ENCODE peak calls at places on chromosomes 5 and 9, in eight cellular contexts. One of them, this sample, is unnamed.

GRCh38 chr5:108727154-108727638 is 20.5 kb upstream of the FER start:
- DNase-seq in kidney: no peak
- DNase-seq in AG10803: peak; percentile 54
- DNase-seq in left ventricle myocardium inferior: no peak
- DNase-seq in fibroblast of lung: peak; percentile 69
- DNase-seq in lower lobe of right lung: peak; percentile 55
- DNase-seq in suprapubic skin: peak; percentile 70
- DNase-seq in bronchial epithelial cell: peak; percentile 35
- DNase-seq in this sample: no peak

GRCh38 chr5:133967715-133968056 is 739 bp downstream of the C5orf15 start:
- DNase-seq in kidney: no peak
- DNase-seq in AG10803: peak; percentile 35
- DNase-seq in left ventricle myocardium inferior: no peak
- DNase-seq in fibroblast of lung: peak; percentile 42
- DNase-seq in lower lobe of right lung: no peak
- DNase-seq in suprapubic skin: no peak
- DNase-seq in bronchial epithelial cell: peak; percentile 15
- DNase-seq in this sample: no peak

GRCh38 chr9:97562542-97562941 is 61.1 kb downstream of the TMOD1 start:
- DNase-seq in kidney: no peak
- DNase-seq in AG10803: no peak
- DNase-seq in left ventricle myocardium inferior: no peak
- DNase-seq in fibroblast of lung: no peak
- DNase-seq in lower lobe of right lung: no peak
- DNase-seq in suprapubic skin: no peak
- DNase-seq in bronchial epithelial cell: no peak
- DNase-seq in this sample: no peak

GRCh38 chr5:158858011-158858410 is 241.7 kb downstream of the EBF1 start:
- DNase-seq in kidney: no peak
- DNase-seq in AG10803: no peak
- DNase-seq in left ventricle myocardium inferior: no peak
- DNase-seq in fibroblast of lung: no peak
- DNase-seq in lower lobe of right lung: no peak
- DNase-seq in suprapubic skin: no peak
- DNase-seq in bronchial epithelial cell: no peak
- DNase-seq in this sample: no peak

GRCh38 chr5:55570026-55570425 is 35.3 kb upstream of the PLPP1 start:
- DNase-seq in kidney: no peak
- DNase-seq in AG10803: peak; percentile 87
- DNase-seq in left ventricle myocardium inferior: no peak
- DNase-seq in fibroblast of lung: no peak
- DNase-seq in lower lobe of right lung: no peak
- DNase-seq in suprapubic skin: no peak
- DNase-seq in bronchial epithelial cell: no peak
- DNase-seq in this sample: no peak

GRCh38 chr5:172144291-172144815 is 43.7 kb downstream of the STK10 start:
- DNase-seq in kidney: no peak
- DNase-seq in AG10803: peak; percentile 21
- DNase-seq in left ventricle myocardium inferior: peak; percentile 62
- DNase-seq in fibroblast of lung: no peak
- DNase-seq in lower lobe of right lung: no peak
- DNase-seq in suprapubic skin: no peak
- DNase-seq in bronchial epithelial cell: no peak
- DNase-seq in this sample: no peak

GRCh38 chr9:134496413-134497282 is 145.0 kb upstream of the COL5A1 start:
- DNase-seq in kidney: peak; percentile 65
- DNase-seq in AG10803: peak; percentile 94
- DNase-seq in left ventricle myocardium inferior: no peak
- DNase-seq in fibroblast of lung: peak; percentile 65
- DNase-seq in lower lobe of right lung: no peak
- DNase-seq in suprapubic skin: peak; percentile 70
- DNase-seq in bronchial epithelial cell: no peak
- DNase-seq in this sample: no peak

GRCh38 chr5:141879941-141880738 is 1.9 kb upstream of the PCDH1 start:
- DNase-seq in kidney: peak; percentile 51
- DNase-seq in AG10803: no peak
- DNase-seq in left ventricle myocardium inferior: no peak
- DNase-seq in fibroblast of lung: no peak
- DNase-seq in lower lobe of right lung: no peak
- DNase-seq in suprapubic skin: no peak
- DNase-seq in bronchial epithelial cell: no peak
- DNase-seq in this sample: no peak

GRCh38 chr5:106489004-106489403 is 1181.7 kb downstream of the EFNA5 start:
- DNase-seq in kidney: no peak
- DNase-seq in AG10803: no peak
- DNase-seq in left ventricle myocardium inferior: no peak
- DNase-seq in fibroblast of lung: no peak
- DNase-seq in lower lobe of right lung: no peak
- DNase-seq in suprapubic skin: no peak
- DNase-seq in bronchial epithelial cell: no peak
- DNase-seq in this sample: no peak

GRCh38 chr5:61614606-61615005 is 282.5 kb downstream of the ZSWIM6 start:
- DNase-seq in kidney: no peak
- DNase-seq in AG10803: no peak
- DNase-seq in left ventricle myocardium inferior: no peak
- DNase-seq in fibroblast of lung: no peak
- DNase-seq in lower lobe of right lung: no peak
- DNase-seq in suprapubic skin: no peak
- DNase-seq in bronchial epithelial cell: no peak
- DNase-seq in this sample: no peak

GRCh38 chr9:71725590-71726338 is 42.5 kb downstream of the CEMIP2 start:
- DNase-seq in kidney: no peak
- DNase-seq in AG10803: peak; percentile 49
- DNase-seq in left ventricle myocardium inferior: no peak
- DNase-seq in fibroblast of lung: peak; percentile 40
- DNase-seq in lower lobe of right lung: no peak
- DNase-seq in suprapubic skin: no peak
- DNase-seq in bronchial epithelial cell: peak; percentile 99
- DNase-seq in this sample: no peak

GRCh38 chr5:57858905-57859304 is 376.3 kb upstream of the ACTBL2 start:
- DNase-seq in kidney: no peak
- DNase-seq in AG10803: no peak
- DNase-seq in left ventricle myocardium inferior: no peak
- DNase-seq in fibroblast of lung: peak; percentile 72
- DNase-seq in lower lobe of right lung: no peak
- DNase-seq in suprapubic skin: no peak
- DNase-seq in bronchial epithelial cell: no peak
- DNase-seq in this sample: peak; percentile 69

GRCh38 chr5:84287964-84288363 is 96.7 kb downstream of the EDIL3 start:
- DNase-seq in kidney: no peak
- DNase-seq in AG10803: peak; percentile 65
- DNase-seq in left ventricle myocardium inferior: no peak
- DNase-seq in fibroblast of lung: peak; percentile 80
- DNase-seq in lower lobe of right lung: no peak
- DNase-seq in suprapubic skin: no peak
- DNase-seq in bronchial epithelial cell: peak; percentile 97
- DNase-seq in this sample: peak; percentile 83

GRCh38 chr5:141848771-141849370 is 29.3 kb downstream of the PCDH1 start:
- DNase-seq in kidney: peak; percentile 93
- DNase-seq in AG10803: peak; percentile 28
- DNase-seq in left ventricle myocardium inferior: peak; percentile 60
- DNase-seq in fibroblast of lung: peak; percentile 40
- DNase-seq in lower lobe of right lung: peak; percentile 76
- DNase-seq in suprapubic skin: no peak
- DNase-seq in bronchial epithelial cell: peak; percentile 97
- DNase-seq in this sample: no peak

DNA sequence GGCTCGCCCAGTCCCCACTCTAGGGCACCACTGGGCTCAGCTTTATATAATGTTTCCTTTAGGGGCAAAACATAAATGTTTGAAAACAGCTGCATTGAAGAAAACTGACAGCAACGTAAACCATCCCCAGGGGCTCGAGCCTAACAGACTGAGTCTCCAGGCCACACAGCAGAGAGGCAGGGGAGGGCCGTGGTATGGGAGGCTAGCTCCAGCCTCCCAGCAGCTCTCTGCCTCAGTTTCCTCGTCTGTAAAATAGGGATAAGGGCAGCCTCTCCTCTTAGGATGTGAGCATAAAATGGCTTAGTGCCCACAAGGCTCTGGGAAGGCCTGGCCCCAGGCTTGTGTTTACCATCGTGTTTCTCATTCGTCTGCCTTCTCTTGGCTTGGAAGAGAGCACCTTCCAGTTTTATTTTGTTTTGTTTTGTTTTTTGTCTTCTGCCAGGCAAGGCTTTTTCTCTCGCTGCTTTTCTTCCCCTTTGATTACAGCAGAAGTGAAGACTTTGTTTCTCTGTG is 2.7 kb downstream of the ANKRD33B start:
- DNase-seq in kidney: no peak
- DNase-seq in AG10803: no peak
- DNase-seq in left ventricle myocardium inferior: no peak
- DNase-seq in fibroblast of lung: no peak
- DNase-seq in lower lobe of right lung: no peak
- DNase-seq in suprapubic skin: no peak
- DNase-seq in bronchial epithelial cell: no peak
- DNase-seq in this sample: no peak
- H3K4me3 ChIP-seq in kidney: peak overlapping the region; percentile 72
- H3K4me3 ChIP-seq in AG10803: peak overlapping the region; percentile 93
- H3K4me3 ChIP-seq in left ventricle myocardium inferior: peak overlapping the region; percentile 92
- H3K4me3 ChIP-seq in fibroblast of lung: no peak overlapping the region
- H3K4me3 ChIP-seq in lower lobe of right lung: peak overlapping the region; percentile 67
- H3K4me3 ChIP-seq in suprapubic skin: peak overlapping the region; percentile 81
- H3K4me3 ChIP-seq in bronchial epithelial cell: no peak overlapping the region
- H3K4me3 ChIP-seq in this sample: no peak overlapping the region

GRCh38 chr5:98773214-98773463 is 324 bp upstream of the RGMB start:
- DNase-seq in kidney: no peak
- DNase-seq in AG10803: no peak
- DNase-seq in left ventricle myocardium inferior: no peak
- DNase-seq in fibroblast of lung: no peak
- DNase-seq in lower lobe of right lung: no peak
- DNase-seq in suprapubic skin: no peak
- DNase-seq in bronchial epithelial cell: no peak
- DNase-seq in this sample: no peak

GRCh38 chr5:98775246-98775961 is 1.9 kb downstream of the RGMB start:
- DNase-seq in kidney: no peak
- DNase-seq in AG10803: no peak
- DNase-seq in left ventricle myocardium inferior: no peak
- DNase-seq in fibroblast of lung: no peak
- DNase-seq in lower lobe of right lung: no peak
- DNase-seq in suprapubic skin: no peak
- DNase-seq in bronchial epithelial cell: no peak
- DNase-seq in this sample: no peak

GRCh38 chr5:98775962-98776687 is 2.7 kb downstream of the RGMB start:
- DNase-seq in kidney: no peak
- DNase-seq in AG10803: peak; percentile 89
- DNase-seq in left ventricle myocardium inferior: no peak
- DNase-seq in fibroblast of lung: peak; percentile 84
- DNase-seq in lower lobe of right lung: no peak
- DNase-seq in suprapubic skin: no peak
- DNase-seq in bronchial epithelial cell: peak; percentile 74
- DNase-seq in this sample: peak; percentile 83

GRCh38 chr5:98773464-98774191 is at the start of gene RGMB:
- DNase-seq in kidney: peak; percentile 99
- DNase-seq in AG10803: peak; percentile 100
- DNase-seq in left ventricle myocardium inferior: peak; percentile 98
- DNase-seq in fibroblast of lung: peak; percentile 99
- DNase-seq in lower lobe of right lung: peak; percentile 97
- DNase-seq in suprapubic skin: peak; percentile 99
- DNase-seq in bronchial epithelial cell: peak; percentile 96
- DNase-seq in this sample: peak; percentile 100

GRCh38 chr5:98774192-98775046 is 956 bp downstream of the RGMB start:
- DNase-seq in kidney: peak; percentile 87
- DNase-seq in AG10803: peak; percentile 52
- DNase-seq in left ventricle myocardium inferior: peak; percentile 52
- DNase-seq in fibroblast of lung: peak; percentile 79
- DNase-seq in lower lobe of right lung: peak; percentile 81
- DNase-seq in suprapubic skin: peak; percentile 76
- DNase-seq in bronchial epithelial cell: peak; percentile 39
- DNase-seq in this sample: peak; percentile 49
- H3K4me3 ChIP-seq in kidney: peak overlapping the region; percentile 77
- H3K4me3 ChIP-seq in AG10803: peak overlapping the region; percentile 81
- H3K4me3 ChIP-seq in left ventricle myocardium inferior: peak overlapping the region; percentile 91
- H3K4me3 ChIP-seq in fibroblast of lung: peak overlapping the region; percentile 47
- H3K4me3 ChIP-seq in lower lobe of right lung: peak overlapping the region; percentile 92
- H3K4me3 ChIP-seq in suprapubic skin: peak overlapping the region; percentile 98
- H3K4me3 ChIP-seq in bronchial epithelial cell: peak overlapping the region; percentile 78
- H3K4me3 ChIP-seq in this sample: peak overlapping the region; percentile 83

DNA sequence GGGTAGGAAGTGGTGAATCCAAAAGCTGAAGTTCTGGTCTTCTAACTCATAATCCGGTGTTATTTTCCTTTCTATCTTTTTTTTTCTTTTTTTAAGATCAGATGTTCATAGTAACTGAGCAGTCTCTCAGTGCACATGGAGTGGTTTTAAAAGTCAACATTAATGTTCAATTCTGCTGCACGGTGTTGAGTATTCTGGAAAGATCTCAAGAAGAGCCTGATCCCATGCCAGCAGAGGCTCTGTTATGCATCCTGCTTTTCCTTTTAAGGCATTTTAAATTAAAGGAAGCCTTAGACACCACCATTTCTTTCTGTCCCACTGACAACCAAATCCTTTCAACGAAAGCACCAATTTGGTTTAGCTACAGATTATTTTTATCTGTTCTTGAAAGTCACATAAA is 33.4 kb downstream of the SEMA5A start:
- DNase-seq in kidney: no peak
- DNase-seq in AG10803: peak; percentile 37
- DNase-seq in left ventricle myocardium inferior: no peak
- DNase-seq in fibroblast of lung: peak; percentile 63
- DNase-seq in lower lobe of right lung: no peak
- DNase-seq in suprapubic skin: no peak
- DNase-seq in bronchial epithelial cell: no peak
- DNase-seq in this sample: no peak
- H3K4me3 ChIP-seq in kidney: no peak overlapping the region
- H3K4me3 ChIP-seq in AG10803: no peak overlapping the region
- H3K4me3 ChIP-seq in left ventricle myocardium inferior: no peak overlapping the region
- H3K4me3 ChIP-seq in fibroblast of lung: no peak overlapping the region
- H3K4me3 ChIP-seq in lower lobe of right lung: no peak overlapping the region
- H3K4me3 ChIP-seq in suprapubic skin: no peak overlapping the region
- H3K4me3 ChIP-seq in bronchial epithelial cell: no peak overlapping the region
- H3K4me3 ChIP-seq in this sample: no peak overlapping the region

DNA sequence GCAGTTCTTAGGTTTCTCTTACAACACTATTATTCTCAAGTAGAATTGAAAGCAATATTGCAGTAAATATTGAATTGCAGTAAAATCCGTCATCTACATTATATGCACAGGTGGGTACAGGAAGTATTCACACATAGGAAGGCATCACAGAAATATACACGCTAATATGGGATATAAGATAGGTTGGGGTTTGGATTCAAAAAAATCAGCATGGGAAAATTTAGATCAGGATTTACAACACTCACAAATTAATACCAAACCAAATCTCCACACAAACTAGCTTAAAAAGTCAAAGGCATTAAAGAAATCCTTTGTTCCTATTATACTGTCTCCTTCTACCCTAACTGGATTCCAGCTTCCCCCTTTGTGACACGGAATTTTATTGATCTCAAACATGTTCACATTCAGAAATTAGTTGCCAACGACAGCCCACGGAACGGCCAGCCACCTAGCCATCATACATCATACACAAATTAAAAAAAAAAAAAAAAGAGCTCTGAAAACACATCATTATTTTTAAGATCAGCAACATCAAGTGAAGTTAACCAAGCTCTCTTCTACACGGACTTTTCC is 2.2 kb downstream of the NR6A1 start:
- DNase-seq in kidney: no peak
- DNase-seq in AG10803: no peak
- DNase-seq in left ventricle myocardium inferior: no peak
- DNase-seq in fibroblast of lung: peak; percentile 56
- DNase-seq in lower lobe of right lung: no peak
- DNase-seq in suprapubic skin: no peak
- DNase-seq in bronchial epithelial cell: no peak
- DNase-seq in this sample: no peak
- H3K4me3 ChIP-seq in kidney: peak overlapping the region; percentile 89
- H3K4me3 ChIP-seq in AG10803: no peak overlapping the region
- H3K4me3 ChIP-seq in left ventricle myocardium inferior: peak overlapping the region; percentile 96
- H3K4me3 ChIP-seq in fibroblast of lung: no peak overlapping the region
- H3K4me3 ChIP-seq in lower lobe of right lung: no peak overlapping the region
- H3K4me3 ChIP-seq in suprapubic skin: peak overlapping the region; percentile 82
- H3K4me3 ChIP-seq in bronchial epithelial cell: no peak overlapping the region
- H3K4me3 ChIP-seq in this sample: no peak overlapping the region

GRCh38 chr5:3118321-3118720 is 366.8 kb upstream of the IRX2 start:
- DNase-seq in kidney: no peak
- DNase-seq in AG10803: no peak
- DNase-seq in left ventricle myocardium inferior: no peak
- DNase-seq in fibroblast of lung: no peak
- DNase-seq in lower lobe of right lung: no peak
- DNase-seq in suprapubic skin: no peak
- DNase-seq in bronchial epithelial cell: no peak
- DNase-seq in this sample: no peak
- H3K4me3 ChIP-seq in kidney: no peak overlapping the region
- H3K4me3 ChIP-seq in AG10803: no peak overlapping the region
- H3K4me3 ChIP-seq in left ventricle myocardium inferior: no peak overlapping the region
- H3K4me3 ChIP-seq in fibroblast of lung: no peak overlapping the region
- H3K4me3 ChIP-seq in lower lobe of right lung: no peak overlapping the region
- H3K4me3 ChIP-seq in suprapubic skin: no peak overlapping the region
- H3K4me3 ChIP-seq in bronchial epithelial cell: no peak overlapping the region
- H3K4me3 ChIP-seq in this sample: no peak overlapping the region